ENCODE peak calls at places on chromosome 21, in four cellular contexts. P is right atrium auricular region, S is glutamatergic neuron, Z is A549. J is an unnamed sample.

GRCh38 chr21:42056996-42057689 is 14.0 kb upstream of the UMODL1 start:
- DNase-seq in P (no peak), S (no peak), Z (no peak), J (peak)

GRCh38 chr21:22728091-22728490 is 1729.9 kb downstream of the NCAM2 start:
- DNase-seq in P (no peak), S (no peak), Z (no peak), J (no peak)

GRCh38 chr21:21045538-21045937 is 47.3 kb downstream of the NCAM2 start:
- DNase-seq in P (no peak), S (no peak), Z (no peak), J (no peak)

GRCh38 chr21:14306143-14306907 is 76.6 kb downstream of the HSPA13 start:
- DNase-seq in P (no peak), S (no peak), Z (no peak), J (no peak)

GRCh38 chr21:14275806-14276205 is 59.8 kb downstream of the RBM11 start:
- DNase-seq in P (no peak), S (no peak), Z (no peak), J (no peak)

GRCh38 chr21:42235593-42235992 is 16.7 kb downstream of the ABCG1 start:
- DNase-seq in P (no peak), S (no peak), Z (no peak), J (no peak)

GRCh38 chr21:37101384-37101783 is 28.3 kb downstream of the TTC3 start:
- DNase-seq in P (no peak), S (no peak), Z (no peak), J (no peak)

GRCh38 chr21:41923641-41924342 is 30.0 kb downstream of the C2CD2 start:
- DNase-seq in P (no peak), S (no peak), Z (no peak), J (no peak)

GRCh38 chr21:25960423-25960822 is 210.1 kb downstream of the APP start:
- DNase-seq in P (no peak), S (no peak), Z (no peak), J (no peak)

GRCh38 chr21:42125571-42126544 is 54.7 kb downstream of the UMODL1 start:
- DNase-seq in P (no peak), S (no peak), Z (no peak), J (no peak)

GRCh38 chr21:41817228-41817627 is 50.4 kb upstream of the RIPK4 start:
- DNase-seq in P (no peak), S (peak), Z (peak), J (peak)

GRCh38 chr21:36706482-36706852 is 7.6 kb downstream of the SIM2 start:
- DNase-seq in P (no peak), S (no peak), Z (no peak), J (no peak)

GRCh38 chr21:41755258-41755933 is 11.5 kb downstream of the RIPK4 start:
- DNase-seq in P (no peak), S (no peak), Z (no peak), J (no peak)

GRCh38 chr21:29654203-29654602 is 285.6 kb downstream of the GRIK1 start:
- DNase-seq in P (no peak), S (no peak), Z (no peak), J (no peak)

GRCh38 chr21:21046063-21046462 is 47.9 kb downstream of the NCAM2 start:
- DNase-seq in P (no peak), S (no peak), Z (no peak), J (no peak)

GRCh38 chr21:21715286-21715969 is 717.2 kb downstream of the NCAM2 start:
- DNase-seq in P (no peak), S (no peak), Z (no peak), J (no peak)

GRCh38 chr21:15682977-15683376 is 46.8 kb upstream of the USP25 start:
- DNase-seq in P (no peak), S (no peak), Z (no peak), J (no peak)

GRCh38 chr21:20260124-20260523 is 738.1 kb upstream of the NCAM2 start:
- DNase-seq in P (no peak), S (no peak), Z (no peak), J (no peak)

GRCh38 chr21:40732243-40732642 is 114.7 kb downstream of the DSCAM start:
- DNase-seq in P (no peak), S (no peak), Z (no peak), J (no peak)

GRCh38 chr21:36422279-36423098 is 37.3 kb downstream of the CHAF1B start:
- DNase-seq in P (peak), S (peak), Z (peak), J (peak)

GRCh38 chr21:37452222-37452621 is 85.6 kb downstream of the DYRK1A start:
- DNase-seq in P (no peak), S (no peak), Z (no peak), J (no peak)

GRCh38 chr21:17045214-17045835 is 467.5 kb upstream of the CXADR start:
- DNase-seq in P (no peak), S (no peak), Z (no peak), J (no peak)

GRCh38 chr21:8998946-8999681 is 1522.3 kb upstream of the TPTE start:
- DNase-seq in P (no peak), S (no peak), Z (no peak), J (no peak)

GRCh38 chr21:24260751-24261150 is 1346.5 kb downstream of the MRPL39 start:
- DNase-seq in P (no peak), S (no peak), Z (no peak), J (no peak)

GRCh38 chr21:30257773-30258172 is 25.0 kb downstream of the KRTAP24-1 start:
- DNase-seq in P (no peak), S (no peak), Z (no peak), J (peak)

GRCh38 chr21:15324542-15324941 is 259.7 kb upstream of the NRIP1 start:
- DNase-seq in P (no peak), S (no peak), Z (no peak), J (no peak)

GRCh38 chr21:17901458-17902092 is 82.4 kb upstream of the C21orf91 start:
- DNase-seq in P (no peak), S (no peak), Z (no peak), J (no peak)

GRCh38 chr21:37367301-37367757 is 756 bp downstream of the DYRK1A start:
- DNase-seq in P (no peak), S (peak), Z (no peak), J (no peak)

GRCh38 chr21:20617130-20617529 is 381.1 kb upstream of the NCAM2 start:
- DNase-seq in P (no peak), S (no peak), Z (no peak), J (no peak)

GRCh38 chr21:31476551-31477120 is 132.6 kb upstream of the TIAM1 start:
- DNase-seq in P (no peak), S (no peak), Z (peak), J (no peak)

GRCh38 chr21:31974454-31974985 is 101.7 kb downstream of the HUNK start:
- DNase-seq in P (no peak), S (no peak), Z (no peak), J (no peak)

GRCh38 chr21:41593051-41593783 is 85.3 kb upstream of the TMPRSS2 start:
- DNase-seq in P (no peak), S (no peak), Z (no peak), J (no peak)

GRCh38 chr21:37006521-37007291 is at the start of gene RIPPLY3:
- DNase-seq in P (no peak), S (peak), Z (no peak), J (peak)

GRCh38 chr21:29656504-29657227 is 283.1 kb downstream of the GRIK1 start:
- DNase-seq in P (no peak), S (no peak), Z (no peak), J (no peak)

GRCh38 chr21:40618216-40618615 is 228.7 kb downstream of the DSCAM start:
- DNase-seq in P (no peak), S (peak), Z (no peak), J (no peak)

GRCh38 chr21:36350282-36350910 is 30.4 kb downstream of the MORC3 start:
- DNase-seq in P (no peak), S (no peak), Z (no peak), J (no peak)

GRCh38 chr21:30072496-30072895 is 94.1 kb downstream of the CLDN17 start:
- DNase-seq in P (no peak), S (peak), Z (no peak), J (peak)

GRCh38 chr21:34761758-34762330 is 93.0 kb downstream of the CLIC6 start:
- DNase-seq in P (no peak), S (no peak), Z (no peak), J (no peak)

GRCh38 chr21:34765619-34766018 is 96.8 kb downstream of the CLIC6 start:
- DNase-seq in P (no peak), S (no peak), Z (no peak), J (no peak)

GRCh38 chr21:34764715-34765284 is 96.0 kb downstream of the CLIC6 start:
- DNase-seq in P (no peak), S (no peak), Z (no peak), J (no peak)

GRCh38 chr21:34766862-34767261 is 98.1 kb downstream of the CLIC6 start:
- DNase-seq in P (no peak), S (no peak), Z (no peak), J (no peak)

GRCh38 chr21:34762761-34763160 is 94.0 kb downstream of the CLIC6 start:
- DNase-seq in P (no peak), S (no peak), Z (no peak), J (no peak)
- TF ChIP-seq CTCF in P (no peak), S (no peak), Z (no peak), J (no peak)

GRCh38 chr21:28339403-28339802 is 653.3 kb downstream of the LTN1 start:
- DNase-seq in P (no peak), S (no peak), Z (no peak), J (no peak)

GRCh38 chr21:28336299-28336698 is 656.4 kb downstream of the LTN1 start:
- DNase-seq in P (no peak), S (no peak), Z (no peak), J (peak)

GRCh38 chr21:28334407-28334806 is 658.3 kb downstream of the LTN1 start:
- DNase-seq in P (no peak), S (no peak), Z (no peak), J (no peak)

GRCh38 chr21:28338906-28339305 is 653.8 kb downstream of the LTN1 start:
- DNase-seq in P (no peak), S (no peak), Z (no peak), J (no peak)

GRCh38 chr21:28337319-28337718 is 655.4 kb downstream of the LTN1 start:
- DNase-seq in P (no peak), S (no peak), Z (no peak), J (no peak)
- TF ChIP-seq CTCF in P (no peak), S (no peak), Z (no peak), J (no peak)

DNA sequence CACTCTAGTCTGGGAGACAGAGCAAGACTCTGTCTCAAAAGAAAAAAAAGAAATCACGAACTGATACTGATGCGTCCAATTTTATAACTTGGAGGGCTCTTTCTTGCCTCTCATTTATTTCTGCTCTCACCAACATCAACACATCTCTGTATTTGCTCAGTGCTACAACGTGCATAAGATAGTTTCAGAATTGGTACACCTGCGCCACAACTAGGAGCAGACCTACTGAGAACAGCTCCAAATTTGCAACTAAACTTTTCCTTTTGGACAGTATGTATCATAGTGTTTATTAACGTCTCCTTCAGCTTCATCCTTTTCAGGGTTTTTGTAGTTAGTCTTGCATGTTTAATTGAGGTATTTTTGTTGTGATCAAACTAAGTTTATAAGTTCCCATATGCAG is 27.7 kb downstream of the TRAPPC10 start:
- DNase-seq in P (no peak), S (no peak), Z (no peak), J (no peak)
- TF ChIP-seq CTCF in P (no peak), S (no peak), Z (no peak), J (no peak)

DNA sequence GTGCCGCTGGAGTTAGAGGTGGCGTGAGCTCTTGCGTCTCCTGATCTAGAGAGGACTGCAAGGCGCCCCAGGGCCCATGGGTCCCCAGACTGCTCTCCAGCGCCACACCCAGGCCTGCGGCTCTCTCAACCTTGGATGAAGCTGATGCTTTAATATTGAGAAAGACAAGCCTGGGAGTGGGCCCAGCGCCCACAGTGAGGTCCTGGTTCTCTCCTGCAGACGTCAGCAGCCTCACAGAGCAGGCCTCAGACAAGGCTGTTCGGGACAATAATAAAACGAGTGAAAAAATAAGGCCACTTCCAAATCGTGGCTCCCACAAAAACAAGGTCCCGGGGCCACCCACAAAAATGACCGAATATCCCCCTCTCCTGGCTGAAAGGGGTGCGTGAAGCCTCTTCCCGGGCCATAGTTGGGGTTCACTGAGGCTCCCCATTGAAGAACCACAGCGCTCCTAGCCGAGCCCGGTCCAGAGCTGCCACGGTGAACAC is 6.0 kb upstream of the DNMT3L start:
- DNase-seq in P (no peak), S (peak), Z (no peak), J (no peak)
- TF ChIP-seq CTCF in P (no peak), S (no peak), Z (no peak), J (no peak)

DNA sequence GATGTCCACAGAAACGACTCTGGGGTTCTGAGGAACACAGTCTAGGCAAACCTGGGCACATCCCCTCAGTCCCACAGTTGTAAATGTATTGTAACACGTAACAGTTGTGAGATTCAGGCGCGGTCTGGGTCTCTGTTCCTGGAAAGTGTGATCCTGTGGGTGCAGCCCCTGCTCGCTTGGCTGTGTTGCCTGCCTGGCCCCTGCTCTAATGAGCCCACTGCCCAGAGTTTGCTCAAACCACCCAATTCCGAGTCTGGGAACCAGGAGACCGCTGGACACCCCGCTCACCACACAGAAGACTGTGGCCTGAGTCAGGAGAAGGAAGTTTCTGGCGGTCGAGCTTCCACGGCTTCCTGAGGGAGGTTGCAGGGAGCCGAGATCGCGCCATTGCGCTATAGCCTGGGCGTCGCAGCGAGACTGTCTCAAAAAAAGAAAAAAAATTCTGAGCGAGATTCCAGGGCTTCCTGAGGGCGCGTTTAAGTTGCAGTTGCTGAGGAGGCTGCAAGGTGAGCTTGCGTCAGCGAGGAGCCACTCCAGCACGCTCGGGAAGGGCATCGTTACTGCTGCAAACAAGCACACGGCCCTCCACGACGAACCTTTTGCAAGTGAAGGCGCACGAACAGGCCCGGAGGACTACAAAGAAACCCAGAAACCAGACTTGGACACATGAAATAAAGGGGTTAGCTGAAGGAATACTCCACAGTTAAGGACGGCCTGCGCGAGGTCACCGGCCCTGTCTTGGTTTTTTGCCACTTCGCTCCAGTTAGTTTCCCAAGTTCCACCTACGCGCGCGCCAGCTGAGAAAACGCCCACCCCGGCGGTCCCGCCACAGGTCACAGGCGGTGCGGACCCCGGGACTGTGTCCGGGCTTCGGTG is 1.1 kb downstream of the C21orf58 start:
- DNase-seq in P (no peak), S (peak), Z (no peak), J (no peak)
- TF ChIP-seq CTCF in P (no peak), S (no peak), Z (no peak), J (no peak)

GRCh38 chr21:38654580-38654979 is 151.1 kb upstream of the ETS2 start:
- DNase-seq in P (no peak), S (no peak), Z (no peak), J (no peak)
- TF ChIP-seq CTCF in P (no peak), S (no peak), Z (no peak), J (no peak)

GRCh38 chr21:33855190-33855589 is 60.4 kb downstream of the ATP5PO start:
- DNase-seq in P (no peak), S (no peak), Z (no peak), J (no peak)
- TF ChIP-seq CTCF in P (no peak), S (no peak), Z (no peak), J (peak)

GRCh38 chr21:26961704-26962103 is 5.2 kb downstream of the ADAMTS5 start:
- DNase-seq in P (no peak), S (peak), Z (no peak), J (no peak)
- TF ChIP-seq CTCF in P (no peak), S (peak), Z (no peak), J (no peak)